ENCODE peak calls at places on chromosomes 13 and 19, in seven cellular contexts. One of them, this sample, is unnamed.

GRCh38 chr19:1857648-1858326 is 5.6 kb downstream of the KLF16 start:
- DNase-seq in neural crest cell: no peak
- DNase-seq in astrocyte of the cerebellum: no peak
- DNase-seq in CD8-positive, alpha-beta T cell: no peak
- DNase-seq in sigmoid colon: no peak
- DNase-seq in fibroblast of mammary gland: no peak
- DNase-seq in Calu3: no peak
- DNase-seq in this sample: no peak

GRCh38 chr13:109910131-109910530 is 123.7 kb upstream of the IRS2 start:
- DNase-seq in neural crest cell: no peak
- DNase-seq in astrocyte of the cerebellum: no peak
- DNase-seq in CD8-positive, alpha-beta T cell: no peak
- DNase-seq in sigmoid colon: no peak
- DNase-seq in fibroblast of mammary gland: no peak
- DNase-seq in Calu3: no peak
- DNase-seq in this sample: no peak

GRCh38 chr19:10525636-10526035 is 8.4 kb upstream of the S1PR5 start:
- DNase-seq in neural crest cell: no peak
- DNase-seq in astrocyte of the cerebellum: no peak
- DNase-seq in CD8-positive, alpha-beta T cell: no peak
- DNase-seq in sigmoid colon: no peak
- DNase-seq in fibroblast of mammary gland: no peak
- DNase-seq in Calu3: no peak
- DNase-seq in this sample: no peak

GRCh38 chr13:101627556-101627943 is 175.1 kb downstream of the ITGBL1 start:
- DNase-seq in neural crest cell: no peak
- DNase-seq in astrocyte of the cerebellum: no peak
- DNase-seq in CD8-positive, alpha-beta T cell: no peak
- DNase-seq in sigmoid colon: no peak
- DNase-seq in fibroblast of mammary gland: peak
- DNase-seq in Calu3: no peak
- DNase-seq in this sample: no peak

GRCh38 chr19:58575183-58576041 is 2.3 kb upstream of the MZF1 start:
- DNase-seq in neural crest cell: peak
- DNase-seq in astrocyte of the cerebellum: peak
- DNase-seq in CD8-positive, alpha-beta T cell: peak
- DNase-seq in sigmoid colon: peak
- DNase-seq in fibroblast of mammary gland: peak
- DNase-seq in Calu3: peak
- DNase-seq in this sample: peak

GRCh38 chr19:55250262-55251036 is 8.4 kb downstream of the PPP6R1 start:
- DNase-seq in neural crest cell: no peak
- DNase-seq in astrocyte of the cerebellum: no peak
- DNase-seq in CD8-positive, alpha-beta T cell: no peak
- DNase-seq in sigmoid colon: no peak
- DNase-seq in fibroblast of mammary gland: no peak
- DNase-seq in Calu3: no peak
- DNase-seq in this sample: no peak

GRCh38 chr13:27199691-27200090 is 28.1 kb upstream of the USP12 start:
- DNase-seq in neural crest cell: no peak
- DNase-seq in astrocyte of the cerebellum: no peak
- DNase-seq in CD8-positive, alpha-beta T cell: no peak
- DNase-seq in sigmoid colon: no peak
- DNase-seq in fibroblast of mammary gland: no peak
- DNase-seq in Calu3: no peak
- DNase-seq in this sample: no peak

GRCh38 chr13:42017264-42017663 is 31.2 kb upstream of the DGKH start:
- DNase-seq in neural crest cell: no peak
- DNase-seq in astrocyte of the cerebellum: no peak
- DNase-seq in CD8-positive, alpha-beta T cell: no peak
- DNase-seq in sigmoid colon: no peak
- DNase-seq in fibroblast of mammary gland: no peak
- DNase-seq in Calu3: no peak
- DNase-seq in this sample: no peak

GRCh38 chr19:48844472-48844871 is 8.2 kb upstream of the HSD17B14 start:
- DNase-seq in neural crest cell: no peak
- DNase-seq in astrocyte of the cerebellum: no peak
- DNase-seq in CD8-positive, alpha-beta T cell: no peak
- DNase-seq in sigmoid colon: no peak
- DNase-seq in fibroblast of mammary gland: peak
- DNase-seq in Calu3: no peak
- DNase-seq in this sample: no peak

GRCh38 chr19:28065026-28065425 is 1147.9 kb downstream of the UQCRFS1 start:
- DNase-seq in neural crest cell: no peak
- DNase-seq in astrocyte of the cerebellum: no peak
- DNase-seq in CD8-positive, alpha-beta T cell: no peak
- DNase-seq in sigmoid colon: no peak
- DNase-seq in fibroblast of mammary gland: no peak
- DNase-seq in Calu3: no peak
- DNase-seq in this sample: no peak

GRCh38 chr19:53704011-53704410 is 72.2 kb downstream of the DPRX start:
- DNase-seq in neural crest cell: no peak
- DNase-seq in astrocyte of the cerebellum: no peak
- DNase-seq in CD8-positive, alpha-beta T cell: no peak
- DNase-seq in sigmoid colon: no peak
- DNase-seq in fibroblast of mammary gland: no peak
- DNase-seq in Calu3: no peak
- DNase-seq in this sample: no peak

GRCh38 chr19:48798937-48799336 is 11.9 kb downstream of the BCAT2 start:
- DNase-seq in neural crest cell: no peak
- DNase-seq in astrocyte of the cerebellum: no peak
- DNase-seq in CD8-positive, alpha-beta T cell: no peak
- DNase-seq in sigmoid colon: no peak
- DNase-seq in fibroblast of mammary gland: no peak
- DNase-seq in Calu3: no peak
- DNase-seq in this sample: no peak

GRCh38 chr13:100526299-100527030 is 62.1 kb downstream of the GGACT start:
- DNase-seq in neural crest cell: no peak
- DNase-seq in astrocyte of the cerebellum: no peak
- DNase-seq in CD8-positive, alpha-beta T cell: no peak
- DNase-seq in sigmoid colon: peak
- DNase-seq in fibroblast of mammary gland: no peak
- DNase-seq in Calu3: no peak
- DNase-seq in this sample: no peak

GRCh38 chr13:98175823-98176222 is 1.2 kb downstream of the RNF113B start:
- DNase-seq in neural crest cell: no peak
- DNase-seq in astrocyte of the cerebellum: no peak
- DNase-seq in CD8-positive, alpha-beta T cell: no peak
- DNase-seq in sigmoid colon: no peak
- DNase-seq in fibroblast of mammary gland: no peak
- DNase-seq in Calu3: no peak
- DNase-seq in this sample: no peak

GRCh38 chr19:10927691-10928562 is 512 bp downstream of the YIPF2 start:
- DNase-seq in neural crest cell: no peak
- DNase-seq in astrocyte of the cerebellum: no peak
- DNase-seq in CD8-positive, alpha-beta T cell: no peak
- DNase-seq in sigmoid colon: no peak
- DNase-seq in fibroblast of mammary gland: peak
- DNase-seq in Calu3: no peak
- DNase-seq in this sample: no peak

GRCh38 chr13:49374585-49375290 is 69.1 kb downstream of the CAB39L start:
- DNase-seq in neural crest cell: no peak
- DNase-seq in astrocyte of the cerebellum: peak
- DNase-seq in CD8-positive, alpha-beta T cell: no peak
- DNase-seq in sigmoid colon: no peak
- DNase-seq in fibroblast of mammary gland: peak
- DNase-seq in Calu3: no peak
- DNase-seq in this sample: no peak

GRCh38 chr19:51282335-51282734 is 29.1 kb upstream of the IGLON5 start:
- DNase-seq in neural crest cell: no peak
- DNase-seq in astrocyte of the cerebellum: no peak
- DNase-seq in CD8-positive, alpha-beta T cell: no peak
- DNase-seq in sigmoid colon: no peak
- DNase-seq in fibroblast of mammary gland: no peak
- DNase-seq in Calu3: no peak
- DNase-seq in this sample: no peak

GRCh38 chr19:7857727-7858701 is 16.2 kb downstream of the PRR36 start:
- DNase-seq in neural crest cell: peak
- DNase-seq in astrocyte of the cerebellum: no peak
- DNase-seq in CD8-positive, alpha-beta T cell: no peak
- DNase-seq in sigmoid colon: no peak
- DNase-seq in fibroblast of mammary gland: no peak
- DNase-seq in Calu3: no peak
- DNase-seq in this sample: no peak

GRCh38 chr19:10747674-10748073 is 29.8 kb downstream of the DNM2 start:
- DNase-seq in neural crest cell: no peak
- DNase-seq in astrocyte of the cerebellum: no peak
- DNase-seq in CD8-positive, alpha-beta T cell: peak
- DNase-seq in sigmoid colon: no peak
- DNase-seq in fibroblast of mammary gland: no peak
- DNase-seq in Calu3: no peak
- DNase-seq in this sample: no peak

DNA sequence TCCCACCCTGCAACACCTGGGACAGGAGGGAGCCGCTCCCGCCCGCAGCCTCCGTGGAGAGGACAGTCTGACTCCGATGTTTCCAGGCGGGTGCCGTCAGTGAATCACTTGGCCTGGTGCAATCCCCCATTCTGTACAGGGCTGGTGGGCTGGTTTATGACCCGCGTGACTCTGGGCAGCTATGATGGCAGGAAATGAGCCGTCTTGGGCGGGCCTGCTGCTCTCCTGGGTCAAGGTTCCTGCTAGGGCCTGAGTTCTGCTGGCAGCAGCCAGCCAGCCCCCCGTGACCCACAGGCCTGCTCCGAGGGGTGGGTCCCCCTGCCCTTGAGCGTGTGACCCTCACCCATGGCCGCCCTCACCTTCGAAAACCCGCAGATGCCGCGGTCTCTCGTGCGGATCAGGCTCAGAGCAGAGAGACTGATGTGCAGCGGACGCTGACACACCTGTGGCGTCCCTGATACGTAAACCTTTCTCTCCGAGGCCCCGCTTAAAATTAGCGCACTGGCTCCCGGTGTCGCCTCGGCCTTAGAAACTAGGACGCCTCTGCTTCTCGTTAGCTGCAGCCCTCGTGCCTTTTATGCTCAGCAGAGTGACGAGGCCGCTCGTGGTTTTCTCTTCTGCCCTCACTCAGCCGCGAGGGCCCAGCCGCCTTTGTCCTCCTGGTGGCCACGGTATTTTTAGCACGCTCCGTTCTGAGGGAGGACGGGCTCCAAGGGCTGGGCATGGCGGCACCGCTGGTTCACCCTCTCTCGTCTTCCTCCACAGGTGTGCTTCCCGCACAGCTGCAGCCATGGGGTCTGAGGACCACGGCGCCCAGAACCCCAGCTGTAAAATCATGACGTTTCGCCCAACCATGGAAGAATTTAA is 63.4 kb downstream of the KDM4B start:
- DNase-seq in neural crest cell: no peak
- DNase-seq in astrocyte of the cerebellum: no peak
- DNase-seq in CD8-positive, alpha-beta T cell: no peak
- DNase-seq in sigmoid colon: no peak
- DNase-seq in fibroblast of mammary gland: peak
- DNase-seq in Calu3: no peak
- DNase-seq in this sample: no peak
- TF ChIP-seq CTCF in neural crest cell: peak
- TF ChIP-seq CTCF in astrocyte of the cerebellum: no peak
- TF ChIP-seq CTCF in CD8-positive, alpha-beta T cell: no peak
- TF ChIP-seq CTCF in sigmoid colon: no peak
- TF ChIP-seq CTCF in fibroblast of mammary gland: no peak
- TF ChIP-seq CTCF in Calu3: no peak
- TF ChIP-seq CTCF in this sample: no peak

GRCh38 chr13:46341112-46341711 is 45.8 kb downstream of the RUBCNL start:
- DNase-seq in neural crest cell: no peak
- DNase-seq in astrocyte of the cerebellum: peak
- DNase-seq in CD8-positive, alpha-beta T cell: no peak
- DNase-seq in sigmoid colon: no peak
- DNase-seq in fibroblast of mammary gland: peak
- DNase-seq in Calu3: no peak
- DNase-seq in this sample: no peak

GRCh38 chr13:46345400-46345799 is 41.7 kb downstream of the RUBCNL start:
- DNase-seq in neural crest cell: no peak
- DNase-seq in astrocyte of the cerebellum: no peak
- DNase-seq in CD8-positive, alpha-beta T cell: no peak
- DNase-seq in sigmoid colon: no peak
- DNase-seq in fibroblast of mammary gland: no peak
- DNase-seq in Calu3: no peak
- DNase-seq in this sample: no peak

GRCh38 chr13:46343279-46343949 is 43.6 kb downstream of the RUBCNL start:
- DNase-seq in neural crest cell: no peak
- DNase-seq in astrocyte of the cerebellum: no peak
- DNase-seq in CD8-positive, alpha-beta T cell: no peak
- DNase-seq in sigmoid colon: no peak
- DNase-seq in fibroblast of mammary gland: no peak
- DNase-seq in Calu3: no peak
- DNase-seq in this sample: no peak

GRCh38 chr13:46340631-46341111 is 46.4 kb downstream of the RUBCNL start:
- DNase-seq in neural crest cell: no peak
- DNase-seq in astrocyte of the cerebellum: no peak
- DNase-seq in CD8-positive, alpha-beta T cell: no peak
- DNase-seq in sigmoid colon: no peak
- DNase-seq in fibroblast of mammary gland: no peak
- DNase-seq in Calu3: no peak
- DNase-seq in this sample: no peak

GRCh38 chr13:46342538-46342937 is 44.5 kb downstream of the RUBCNL start:
- DNase-seq in neural crest cell: no peak
- DNase-seq in astrocyte of the cerebellum: no peak
- DNase-seq in CD8-positive, alpha-beta T cell: no peak
- DNase-seq in sigmoid colon: no peak
- DNase-seq in fibroblast of mammary gland: no peak
- DNase-seq in Calu3: no peak
- DNase-seq in this sample: no peak
- TF ChIP-seq CTCF in neural crest cell: no peak
- TF ChIP-seq CTCF in astrocyte of the cerebellum: no peak
- TF ChIP-seq CTCF in CD8-positive, alpha-beta T cell: no peak
- TF ChIP-seq CTCF in sigmoid colon: no peak
- TF ChIP-seq CTCF in fibroblast of mammary gland: no peak
- TF ChIP-seq CTCF in Calu3: no peak
- TF ChIP-seq CTCF in this sample: no peak

GRCh38 chr13:113920173-113920572 is 53.7 kb downstream of the C13orf46 start:
- DNase-seq in neural crest cell: no peak
- DNase-seq in astrocyte of the cerebellum: no peak
- DNase-seq in CD8-positive, alpha-beta T cell: no peak
- DNase-seq in sigmoid colon: no peak
- DNase-seq in fibroblast of mammary gland: no peak
- DNase-seq in Calu3: no peak
- DNase-seq in this sample: no peak
- TF ChIP-seq CTCF in neural crest cell: no peak
- TF ChIP-seq CTCF in astrocyte of the cerebellum: no peak
- TF ChIP-seq CTCF in CD8-positive, alpha-beta T cell: no peak
- TF ChIP-seq CTCF in sigmoid colon: no peak
- TF ChIP-seq CTCF in fibroblast of mammary gland: no peak
- TF ChIP-seq CTCF in Calu3: no peak
- TF ChIP-seq CTCF in this sample: no peak

DNA sequence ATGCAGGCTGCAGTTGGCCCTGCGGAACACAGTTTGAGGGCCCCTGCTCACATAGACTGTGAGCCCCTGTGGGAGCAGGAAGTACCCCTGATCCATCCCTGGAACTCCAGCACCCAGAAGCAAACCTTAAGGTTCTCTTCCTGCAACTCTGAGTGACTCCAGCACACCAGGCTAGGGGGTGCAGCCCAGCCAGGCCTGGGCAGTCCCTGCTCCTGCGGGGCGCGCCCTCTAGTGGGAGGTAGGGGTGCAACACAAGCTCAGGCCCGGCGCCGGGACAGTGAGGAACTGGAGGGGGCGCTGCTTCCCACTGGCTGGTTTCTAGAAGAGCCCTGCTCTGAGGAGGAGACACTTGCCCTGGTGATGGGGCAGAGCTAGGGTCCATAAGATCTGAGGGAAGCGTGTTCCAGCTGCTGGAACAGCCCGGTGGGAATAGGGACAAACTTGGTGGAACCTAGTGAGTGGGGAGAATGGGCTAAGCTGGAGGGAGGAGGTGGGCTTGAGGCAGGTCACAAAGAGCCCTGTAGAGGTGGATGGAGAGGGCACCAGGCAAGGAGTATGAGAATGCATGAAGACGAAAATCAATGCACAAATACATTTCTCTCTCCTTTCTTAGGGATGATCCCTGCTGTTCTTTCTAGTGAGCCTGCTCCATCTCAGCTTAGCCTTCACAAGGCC is 5.0 kb downstream of the ZSCAN5A start:
- DNase-seq in neural crest cell: peak
- DNase-seq in astrocyte of the cerebellum: no peak
- DNase-seq in CD8-positive, alpha-beta T cell: peak
- DNase-seq in sigmoid colon: no peak
- DNase-seq in fibroblast of mammary gland: peak
- DNase-seq in Calu3: peak
- DNase-seq in this sample: peak
- TF ChIP-seq CTCF in neural crest cell: peak
- TF ChIP-seq CTCF in astrocyte of the cerebellum: peak
- TF ChIP-seq CTCF in CD8-positive, alpha-beta T cell: peak
- TF ChIP-seq CTCF in sigmoid colon: no peak
- TF ChIP-seq CTCF in fibroblast of mammary gland: peak
- TF ChIP-seq CTCF in Calu3: peak
- TF ChIP-seq CTCF in this sample: no peak

This sample was measured in activated B cell treated with CpG ODN at 0.5 μM for 24 hours.